ENCODE peak calls at places on chromosomes 7 and 10, in five cellular contexts. One of them, this sample, is unnamed. For H3K4me1, the result is how much of the 10 kb centered on the place peaks cover.

GRCh38 chr7:100483101-100483727 is 513 bp upstream of the NYAP1 start:
- DNase-seq in Peyer's patch: peak
- DNase-seq in mammary epithelial cell: no peak
- DNase-seq in gastrocnemius medialis: peak
- DNase-seq in A549: peak
- DNase-seq in this sample: peak

GRCh38 chr7:75921479-75921878 is 6.5 kb downstream of the POR start:
- DNase-seq in Peyer's patch: no peak
- DNase-seq in mammary epithelial cell: no peak
- DNase-seq in gastrocnemius medialis: no peak
- DNase-seq in A549: no peak
- DNase-seq in this sample: no peak

GRCh38 chr10:73218466-73219191 is 28.4 kb downstream of the DNAJC9 start:
- DNase-seq in gastrocnemius medialis: no peak
- DNase-seq in Peyer's patch: no peak
- DNase-seq in A549: peak
- DNase-seq in mammary epithelial cell: no peak
- DNase-seq in this sample: no peak

GRCh38 chr10:30705086-30705624 is 75.6 kb upstream of the LYZL2 start:
- DNase-seq in Peyer's patch: peak
- DNase-seq in mammary epithelial cell: no peak
- DNase-seq in A549: no peak
- DNase-seq in gastrocnemius medialis: no peak
- DNase-seq in this sample: no peak

GRCh38 chr7:74560081-74560719 is 97.3 kb upstream of the GTF2I start:
- DNase-seq in A549: no peak
- DNase-seq in Peyer's patch: no peak
- DNase-seq in gastrocnemius medialis: no peak
- DNase-seq in mammary epithelial cell: no peak
- DNase-seq in this sample: no peak

GRCh38 chr7:95545666-95546065 is 50.6 kb downstream of the PDK4 start:
- DNase-seq in A549: no peak
- DNase-seq in mammary epithelial cell: peak
- DNase-seq in gastrocnemius medialis: no peak
- DNase-seq in Peyer's patch: no peak
- DNase-seq in this sample: no peak

GRCh38 chr10:10644317-10645111 is 373.2 kb upstream of the CELF2 start:
- DNase-seq in gastrocnemius medialis: peak
- DNase-seq in Peyer's patch: no peak
- DNase-seq in mammary epithelial cell: no peak
- DNase-seq in A549: no peak
- DNase-seq in this sample: no peak

GRCh38 chr10:15360566-15360965 is 10.5 kb downstream of the FAM171A1 start:
- DNase-seq in mammary epithelial cell: no peak
- DNase-seq in gastrocnemius medialis: no peak
- DNase-seq in Peyer's patch: no peak
- DNase-seq in A549: no peak
- DNase-seq in this sample: no peak

GRCh38 chr10:101818958-101819633 is 852 bp upstream of the OGA start:
- DNase-seq in Peyer's patch: no peak
- DNase-seq in mammary epithelial cell: peak
- DNase-seq in A549: no peak
- DNase-seq in gastrocnemius medialis: peak
- DNase-seq in this sample: peak

GRCh38 chr10:47042199-47042473 is 130.9 kb downstream of the PTPN20 start:
- DNase-seq in gastrocnemius medialis: no peak
- DNase-seq in Peyer's patch: no peak
- DNase-seq in A549: no peak
- DNase-seq in mammary epithelial cell: no peak
- DNase-seq in this sample: no peak

GRCh38 chr7:95102662-95103061 is 195.3 kb downstream of the PPP1R9A start:
- DNase-seq in gastrocnemius medialis: no peak
- DNase-seq in Peyer's patch: no peak
- DNase-seq in mammary epithelial cell: peak
- DNase-seq in A549: peak
- DNase-seq in this sample: no peak

GRCh38 chr10:128046156-128046933 is 79.9 kb downstream of the MKI67 start:
- DNase-seq in gastrocnemius medialis: no peak
- DNase-seq in A549: no peak
- DNase-seq in mammary epithelial cell: no peak
- DNase-seq in Peyer's patch: no peak
- DNase-seq in this sample: no peak

GRCh38 chr7:130350945-130351663 is 6.5 kb downstream of the CPA5 start:
- DNase-seq in Peyer's patch: no peak
- DNase-seq in mammary epithelial cell: no peak
- DNase-seq in gastrocnemius medialis: no peak
- DNase-seq in A549: no peak
- DNase-seq in this sample: no peak

GRCh38 chr7:143129051-143129450 is 2.8 kb upstream of the PIP start:
- DNase-seq in gastrocnemius medialis: no peak
- DNase-seq in mammary epithelial cell: no peak
- DNase-seq in Peyer's patch: no peak
- DNase-seq in A549: no peak
- DNase-seq in this sample: no peak

DNA sequence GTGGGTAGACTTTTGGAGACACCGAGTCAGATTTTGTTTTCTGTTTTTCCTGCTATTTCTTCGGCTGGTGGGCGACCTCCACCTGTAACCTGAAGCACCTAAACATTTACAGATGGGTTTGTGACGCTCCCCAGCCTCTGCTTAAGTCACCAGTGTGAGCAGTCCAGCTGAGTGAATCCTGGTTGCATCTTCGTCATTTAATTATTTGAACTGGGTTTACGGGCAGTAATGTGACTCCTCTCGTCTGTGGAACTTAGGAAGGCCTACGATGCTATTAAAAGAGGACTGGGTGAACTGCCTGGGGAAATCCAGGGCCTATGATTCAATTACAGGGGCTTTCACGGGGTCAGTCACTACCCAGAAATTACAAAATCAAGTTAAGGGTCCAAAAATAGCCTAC is 52.5 kb downstream of the WNT2 start:
- DNase-seq in A549: peak
- DNase-seq in Peyer's patch: no peak
- DNase-seq in mammary epithelial cell: no peak
- DNase-seq in gastrocnemius medialis: no peak
- DNase-seq in this sample: no peak
- H3K4me3 ChIP-seq in A549: no peak
- H3K4me3 ChIP-seq in Peyer's patch: no peak
- H3K4me3 ChIP-seq in mammary epithelial cell: no peak
- H3K4me3 ChIP-seq in gastrocnemius medialis: no peak
- H3K4me3 ChIP-seq in this sample: no peak

GRCh38 chr10:14010083-14010551 is 320.6 kb downstream of the FRMD4A start:
- DNase-seq in Peyer's patch: no peak
- DNase-seq in gastrocnemius medialis: no peak
- DNase-seq in mammary epithelial cell: peak
- DNase-seq in A549: no peak
- DNase-seq in this sample: no peak

GRCh38 chr10:14004536-14004935 is 326.2 kb downstream of the FRMD4A start:
- DNase-seq in Peyer's patch: no peak
- DNase-seq in mammary epithelial cell: no peak
- DNase-seq in gastrocnemius medialis: no peak
- DNase-seq in A549: no peak
- DNase-seq in this sample: no peak

GRCh38 chr10:14010827-14011574 is 319.7 kb downstream of the FRMD4A start:
- DNase-seq in mammary epithelial cell: no peak
- DNase-seq in gastrocnemius medialis: no peak
- DNase-seq in Peyer's patch: no peak
- DNase-seq in A549: no peak
- DNase-seq in this sample: no peak

GRCh38 chr10:14009315-14010082 is 321.2 kb downstream of the FRMD4A start:
- DNase-seq in gastrocnemius medialis: no peak
- DNase-seq in mammary epithelial cell: peak
- DNase-seq in A549: no peak
- DNase-seq in Peyer's patch: peak
- DNase-seq in this sample: no peak

GRCh38 chr10:14008648-14009072 is 322.1 kb downstream of the FRMD4A start:
- DNase-seq in A549: no peak
- DNase-seq in Peyer's patch: no peak
- DNase-seq in mammary epithelial cell: no peak
- DNase-seq in gastrocnemius medialis: no peak
- DNase-seq in this sample: no peak
- H3K4me1 ChIP-seq in A549: under half
- H3K4me1 ChIP-seq in Peyer's patch: under half
- H3K4me1 ChIP-seq in mammary epithelial cell: under half
- H3K4me1 ChIP-seq in gastrocnemius medialis: under half
- H3K4me1 ChIP-seq in this sample: under half

GRCh38 chr10:60508831-60509230 is 119.2 kb upstream of the ANK3 start:
- DNase-seq in Peyer's patch: no peak
- DNase-seq in A549: no peak
- DNase-seq in mammary epithelial cell: no peak
- DNase-seq in gastrocnemius medialis: no peak
- DNase-seq in this sample: no peak
- H3K27ac ChIP-seq in Peyer's patch: no peak
- H3K27ac ChIP-seq in A549: no peak
- H3K27ac ChIP-seq in mammary epithelial cell: no peak
- H3K27ac ChIP-seq in gastrocnemius medialis: no peak
- H3K27ac ChIP-seq in this sample: no peak

GRCh38 chr7:93310346-93310745 is 78.2 kb downstream of the VPS50 start:
- DNase-seq in Peyer's patch: no peak
- DNase-seq in gastrocnemius medialis: no peak
- DNase-seq in mammary epithelial cell: peak
- DNase-seq in A549: no peak
- DNase-seq in this sample: no peak
- H3K4me3 ChIP-seq in Peyer's patch: no peak
- H3K4me3 ChIP-seq in gastrocnemius medialis: no peak
- H3K4me3 ChIP-seq in mammary epithelial cell: no peak
- H3K4me3 ChIP-seq in A549: no peak
- H3K4me3 ChIP-seq in this sample: no peak

GRCh38 chr7:28155019-28155660 is 25.5 kb downstream of the JAZF1 start:
- DNase-seq in A549: no peak
- DNase-seq in gastrocnemius medialis: no peak
- DNase-seq in mammary epithelial cell: no peak
- DNase-seq in Peyer's patch: no peak
- DNase-seq in this sample: no peak

GRCh38 chr7:28157311-28157710 is 23.3 kb downstream of the JAZF1 start:
- DNase-seq in mammary epithelial cell: no peak
- DNase-seq in A549: no peak
- DNase-seq in gastrocnemius medialis: no peak
- DNase-seq in Peyer's patch: no peak
- DNase-seq in this sample: no peak

GRCh38 chr7:28155964-28156363 is 24.6 kb downstream of the JAZF1 start:
- DNase-seq in mammary epithelial cell: peak
- DNase-seq in gastrocnemius medialis: no peak
- DNase-seq in Peyer's patch: no peak
- DNase-seq in A549: no peak
- DNase-seq in this sample: no peak

GRCh38 chr7:28157826-28158416 is 22.7 kb downstream of the JAZF1 start:
- DNase-seq in A549: no peak
- DNase-seq in gastrocnemius medialis: no peak
- DNase-seq in mammary epithelial cell: no peak
- DNase-seq in Peyer's patch: no peak
- DNase-seq in this sample: no peak

DNA sequence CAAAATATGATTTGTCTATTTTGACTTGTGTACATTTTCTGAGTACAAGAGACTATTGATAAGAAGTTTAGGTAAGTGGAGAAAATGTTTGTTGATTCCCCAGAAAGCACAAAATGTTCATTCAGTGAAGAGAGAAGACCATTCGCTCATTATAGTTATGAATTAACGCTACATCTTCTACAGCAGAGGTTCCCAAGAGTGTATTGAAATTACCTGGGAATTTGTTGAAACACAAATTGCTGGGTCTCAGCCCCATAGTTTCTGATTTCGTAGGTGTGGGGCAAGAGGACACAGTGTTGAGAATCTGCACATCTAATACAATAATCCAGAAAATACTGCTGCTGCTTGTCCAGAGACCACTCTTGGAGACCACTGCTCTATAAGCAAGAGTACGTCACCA is 24.2 kb downstream of the JAZF1 start:
- DNase-seq in A549: no peak
- DNase-seq in gastrocnemius medialis: no peak
- DNase-seq in Peyer's patch: no peak
- DNase-seq in mammary epithelial cell: no peak
- DNase-seq in this sample: no peak
- H3K4me1 ChIP-seq in A549: under half
- H3K4me1 ChIP-seq in gastrocnemius medialis: under half
- H3K4me1 ChIP-seq in Peyer's patch: under half
- H3K4me1 ChIP-seq in mammary epithelial cell: under half
- H3K4me1 ChIP-seq in this sample: under half

GRCh38 chr10:112361951-112362770 is 11.8 kb upstream of the ACSL5 start:
- DNase-seq in gastrocnemius medialis: peak
- DNase-seq in Peyer's patch: no peak
- DNase-seq in A549: no peak
- DNase-seq in mammary epithelial cell: peak
- DNase-seq in this sample: peak
- H3K27ac ChIP-seq in gastrocnemius medialis: peak
- H3K27ac ChIP-seq in Peyer's patch: peak
- H3K27ac ChIP-seq in A549: peak
- H3K27ac ChIP-seq in mammary epithelial cell: no peak
- H3K27ac ChIP-seq in this sample: peak

GRCh38 chr7:128833148-128833938 is 3.1 kb downstream of the FLNC start:
- DNase-seq in gastrocnemius medialis: peak
- DNase-seq in A549: no peak
- DNase-seq in mammary epithelial cell: peak
- DNase-seq in Peyer's patch: no peak
- DNase-seq in this sample: peak
- H3K4me3 ChIP-seq in gastrocnemius medialis: peak
- H3K4me3 ChIP-seq in A549: no peak
- H3K4me3 ChIP-seq in mammary epithelial cell: no peak
- H3K4me3 ChIP-seq in Peyer's patch: no peak
- H3K4me3 ChIP-seq in this sample: peak

GRCh38 chr7:18637516-18637915 is 142.0 kb downstream of the HDAC9 start:
- DNase-seq in A549: no peak
- DNase-seq in gastrocnemius medialis: no peak
- DNase-seq in Peyer's patch: no peak
- DNase-seq in mammary epithelial cell: no peak
- DNase-seq in this sample: no peak

DNA sequence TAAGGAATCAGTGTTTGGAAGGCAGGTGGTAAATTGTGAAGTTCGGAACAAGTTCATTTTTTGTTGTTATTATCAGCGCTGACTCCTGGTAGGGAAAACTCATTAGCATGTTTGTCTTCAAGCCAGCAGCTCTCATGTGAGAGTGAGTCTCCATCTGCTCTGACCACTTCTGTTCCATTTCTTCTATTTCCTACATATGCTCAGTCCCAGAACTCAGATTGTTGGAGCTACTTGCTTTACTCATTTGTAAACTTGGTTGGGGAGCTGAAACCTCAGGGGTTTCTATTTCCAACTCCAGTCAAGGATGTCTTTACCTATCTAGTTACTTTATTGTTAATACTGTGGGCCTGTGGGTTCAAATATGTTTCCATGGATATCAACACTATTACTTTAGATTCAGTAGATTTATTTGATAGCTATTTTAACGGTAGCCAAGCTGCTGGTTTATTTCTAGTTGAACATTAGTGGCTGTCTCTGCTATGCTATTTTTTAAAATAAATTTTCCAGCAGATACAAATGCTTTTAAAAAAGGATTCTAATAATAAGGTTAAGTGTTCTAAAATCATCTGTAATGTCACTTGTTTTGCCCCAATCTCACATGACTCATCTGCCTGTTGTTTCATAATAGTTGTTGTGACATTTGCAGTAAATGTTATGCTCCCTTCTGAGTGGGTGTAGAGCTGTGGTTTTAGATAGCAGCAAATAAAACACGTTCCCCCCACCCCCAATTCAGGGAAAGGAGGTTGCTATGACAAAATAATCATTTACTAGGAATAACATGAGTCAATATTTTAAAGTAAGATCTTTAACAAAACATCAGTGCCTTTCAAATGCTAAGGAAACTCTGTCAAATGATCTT is 143.3 kb downstream of the HDAC9 start:
- DNase-seq in mammary epithelial cell: peak
- DNase-seq in Peyer's patch: no peak
- DNase-seq in A549: no peak
- DNase-seq in gastrocnemius medialis: no peak
- DNase-seq in this sample: no peak
- H3K4me1 ChIP-seq in mammary epithelial cell: under half
- H3K4me1 ChIP-seq in Peyer's patch: under half
- H3K4me1 ChIP-seq in A549: under half
- H3K4me1 ChIP-seq in gastrocnemius medialis: under half
- H3K4me1 ChIP-seq in this sample: under half